ENCODE peak calls at places on chromosomes 4 and X, in six cellular contexts. One of them, this sample, is unnamed.

GRCh38 chr4:150381026-150381425 is 200.9 kb upstream of the MAB21L2 start:
- DNase-seq in esophagus muscularis mucosa: no peak
- DNase-seq in HCT116: no peak
- DNase-seq in transverse colon: no peak
- DNase-seq in breast epithelium: no peak
- DNase-seq in K562: no peak
- DNase-seq in this sample: no peak

GRCh38 chr4:127781303-127782024 is 658 bp upstream of the HSPA4L start:
- DNase-seq in esophagus muscularis mucosa: no peak
- DNase-seq in HCT116: no peak
- DNase-seq in transverse colon: peak
- DNase-seq in breast epithelium: peak
- DNase-seq in K562: no peak
- DNase-seq in this sample: no peak

GRCh38 chr4:153901220-153901619 is 112.3 kb upstream of the SFRP2 start:
- DNase-seq in esophagus muscularis mucosa: no peak
- DNase-seq in HCT116: no peak
- DNase-seq in transverse colon: no peak
- DNase-seq in breast epithelium: no peak
- DNase-seq in K562: no peak
- DNase-seq in this sample: no peak

GRCh38 chrX:103774070-103774642 is 2.5 kb upstream of the PLP1 start:
- DNase-seq in esophagus muscularis mucosa: no peak
- DNase-seq in HCT116: peak
- DNase-seq in transverse colon: no peak
- DNase-seq in breast epithelium: no peak
- DNase-seq in K562: no peak
- DNase-seq in this sample: no peak

GRCh38 chrX:137999542-137999941 is 433.6 kb downstream of the ZIC3 start:
- DNase-seq in esophagus muscularis mucosa: no peak
- DNase-seq in HCT116: no peak
- DNase-seq in transverse colon: no peak
- DNase-seq in breast epithelium: no peak
- DNase-seq in K562: no peak
- DNase-seq in this sample: no peak

GRCh38 chrX:64975491-64975890 is 759 bp downstream of the ZC4H2 start:
- DNase-seq in esophagus muscularis mucosa: no peak
- DNase-seq in HCT116: no peak
- DNase-seq in transverse colon: peak
- DNase-seq in breast epithelium: no peak
- DNase-seq in K562: no peak
- DNase-seq in this sample: peak

GRCh38 chr4:180808862-180809261 is 1434.3 kb upstream of the TENM3 start:
- DNase-seq in esophagus muscularis mucosa: no peak
- DNase-seq in HCT116: no peak
- DNase-seq in transverse colon: no peak
- DNase-seq in breast epithelium: no peak
- DNase-seq in K562: no peak
- DNase-seq in this sample: no peak

GRCh38 chrX:118974908-118975671 is 672 bp downstream of the LONRF3 start:
- DNase-seq in esophagus muscularis mucosa: peak
- DNase-seq in HCT116: no peak
- DNase-seq in transverse colon: peak
- DNase-seq in breast epithelium: no peak
- DNase-seq in K562: peak
- DNase-seq in this sample: peak

GRCh38 chrX:24993887-24994286 is 21.9 kb downstream of the ARX start:
- DNase-seq in esophagus muscularis mucosa: no peak
- DNase-seq in HCT116: no peak
- DNase-seq in transverse colon: no peak
- DNase-seq in breast epithelium: no peak
- DNase-seq in K562: no peak
- DNase-seq in this sample: no peak

GRCh38 chr4:720111-720860 is 14.7 kb downstream of the PCGF3 start:
- DNase-seq in esophagus muscularis mucosa: no peak
- DNase-seq in HCT116: no peak
- DNase-seq in transverse colon: no peak
- DNase-seq in breast epithelium: no peak
- DNase-seq in K562: no peak
- DNase-seq in this sample: no peak

GRCh38 chr4:57162499-57163019 is 52.4 kb upstream of the IGFBP7 start:
- DNase-seq in esophagus muscularis mucosa: peak
- DNase-seq in HCT116: no peak
- DNase-seq in transverse colon: no peak
- DNase-seq in breast epithelium: no peak
- DNase-seq in K562: no peak
- DNase-seq in this sample: no peak

GRCh38 chrX:2406891-2407518 is 93.8 kb downstream of the DHRSX start:
- DNase-seq in esophagus muscularis mucosa: no peak
- DNase-seq in HCT116: no peak
- DNase-seq in transverse colon: no peak
- DNase-seq in breast epithelium: no peak
- DNase-seq in K562: no peak
- DNase-seq in this sample: no peak

GRCh38 chrX:9859711-9860555 is 73.7 kb downstream of the SHROOM2 start:
- DNase-seq in esophagus muscularis mucosa: no peak
- DNase-seq in HCT116: no peak
- DNase-seq in transverse colon: no peak
- DNase-seq in breast epithelium: no peak
- DNase-seq in K562: no peak
- DNase-seq in this sample: no peak

GRCh38 chr4:65865489-65865888 is 195.2 kb upstream of the EPHA5 start:
- DNase-seq in esophagus muscularis mucosa: no peak
- DNase-seq in HCT116: no peak
- DNase-seq in transverse colon: no peak
- DNase-seq in breast epithelium: no peak
- DNase-seq in K562: no peak
- DNase-seq in this sample: no peak

GRCh38 chr4:149781150-149781549 is 34.5 kb downstream of the IQCM start:
- DNase-seq in esophagus muscularis mucosa: no peak
- DNase-seq in HCT116: peak
- DNase-seq in transverse colon: no peak
- DNase-seq in breast epithelium: no peak
- DNase-seq in K562: no peak
- DNase-seq in this sample: no peak

GRCh38 chr4:56656346-56656643 is 24.8 kb downstream of the HOPX start:
- DNase-seq in esophagus muscularis mucosa: no peak
- DNase-seq in HCT116: no peak
- DNase-seq in transverse colon: peak
- DNase-seq in breast epithelium: no peak
- DNase-seq in K562: no peak
- DNase-seq in this sample: peak

GRCh38 chrX:1387141-1387776 is 4.7 kb downstream of the SLC25A6 start:
- DNase-seq in esophagus muscularis mucosa: no peak
- DNase-seq in HCT116: no peak
- DNase-seq in transverse colon: no peak
- DNase-seq in breast epithelium: peak
- DNase-seq in K562: peak
- DNase-seq in this sample: peak
- TF ChIP-seq POLR2AphosphoS5 in esophagus muscularis mucosa: no peak
- TF ChIP-seq POLR2AphosphoS5 in HCT116: no peak
- TF ChIP-seq POLR2AphosphoS5 in transverse colon: no peak
- TF ChIP-seq POLR2AphosphoS5 in breast epithelium: no peak
- TF ChIP-seq POLR2AphosphoS5 in K562: no peak
- TF ChIP-seq POLR2AphosphoS5 in this sample: peak

DNA sequence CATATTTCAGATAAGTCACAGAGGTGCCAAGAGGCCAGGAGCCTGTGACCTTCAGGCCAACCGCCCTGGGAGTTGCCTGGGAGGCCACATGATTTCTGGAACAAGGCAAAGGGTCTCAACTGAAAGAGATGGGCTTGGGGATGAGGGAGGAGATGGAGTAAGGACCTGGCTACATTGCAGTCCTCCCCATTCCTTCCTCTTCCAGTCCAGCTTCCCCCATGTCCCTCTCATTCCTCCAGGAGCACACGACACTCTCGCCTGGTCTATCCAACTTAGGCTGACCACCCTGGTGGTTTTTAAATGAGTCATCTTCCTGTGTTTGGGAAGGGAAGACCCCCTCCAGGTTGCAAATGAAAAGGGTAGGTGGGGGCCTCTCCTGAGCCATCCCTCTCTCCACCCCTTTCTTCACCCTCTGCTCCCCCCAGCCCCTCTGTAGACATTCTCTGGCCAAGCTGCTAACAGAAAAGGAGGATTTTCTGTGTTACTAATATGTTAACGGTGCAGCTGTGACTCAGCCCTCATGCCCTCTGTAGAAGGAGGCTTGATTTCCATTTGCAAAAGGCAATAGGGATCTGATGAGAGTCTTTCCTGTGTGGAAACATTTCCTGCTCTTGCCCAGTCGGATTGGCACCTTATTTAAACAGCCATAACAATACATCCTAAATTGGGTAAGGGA is 79.2 kb downstream of the RTL5 start:
- DNase-seq in esophagus muscularis mucosa: no peak
- DNase-seq in HCT116: no peak
- DNase-seq in transverse colon: no peak
- DNase-seq in breast epithelium: no peak
- DNase-seq in K562: no peak
- DNase-seq in this sample: no peak
- H3K4me3 ChIP-seq in esophagus muscularis mucosa: no peak
- H3K4me3 ChIP-seq in HCT116: no peak
- H3K4me3 ChIP-seq in transverse colon: no peak
- H3K4me3 ChIP-seq in breast epithelium: no peak
- H3K4me3 ChIP-seq in K562: no peak
- H3K4me3 ChIP-seq in this sample: no peak

DNA sequence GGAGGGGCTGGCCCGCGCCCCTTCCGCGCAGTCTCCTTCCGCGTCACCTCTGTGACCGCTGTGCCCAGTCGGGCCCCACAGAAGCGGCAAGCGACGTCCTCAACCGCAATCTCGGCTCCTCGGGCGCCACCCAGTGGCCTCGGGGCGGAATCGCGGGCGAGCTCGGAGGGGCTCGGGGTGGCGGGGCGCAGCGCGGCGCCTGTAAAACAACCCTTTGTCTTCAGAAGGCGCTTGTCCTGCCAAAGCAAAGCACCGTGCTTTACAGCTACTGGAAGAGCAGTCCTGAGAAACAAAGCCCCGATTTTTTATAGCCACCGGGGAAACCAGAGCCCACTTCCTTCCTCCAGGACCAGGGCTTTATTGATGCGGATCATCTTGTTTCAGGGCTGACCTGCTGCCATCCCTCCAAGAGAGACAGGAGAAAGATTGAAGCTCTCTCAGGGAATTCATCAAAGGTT is 37.3 kb upstream of the CDKN2AIP start:
- DNase-seq in esophagus muscularis mucosa: peak
- DNase-seq in HCT116: no peak
- DNase-seq in transverse colon: peak
- DNase-seq in breast epithelium: peak
- DNase-seq in K562: peak
- DNase-seq in this sample: peak
- TF ChIP-seq POLR2A in esophagus muscularis mucosa: no peak
- TF ChIP-seq POLR2A in HCT116: no peak
- TF ChIP-seq POLR2A in transverse colon: peak
- TF ChIP-seq POLR2A in breast epithelium: no peak
- TF ChIP-seq POLR2A in K562: no peak
- TF ChIP-seq POLR2A in this sample: no peak

DNA sequence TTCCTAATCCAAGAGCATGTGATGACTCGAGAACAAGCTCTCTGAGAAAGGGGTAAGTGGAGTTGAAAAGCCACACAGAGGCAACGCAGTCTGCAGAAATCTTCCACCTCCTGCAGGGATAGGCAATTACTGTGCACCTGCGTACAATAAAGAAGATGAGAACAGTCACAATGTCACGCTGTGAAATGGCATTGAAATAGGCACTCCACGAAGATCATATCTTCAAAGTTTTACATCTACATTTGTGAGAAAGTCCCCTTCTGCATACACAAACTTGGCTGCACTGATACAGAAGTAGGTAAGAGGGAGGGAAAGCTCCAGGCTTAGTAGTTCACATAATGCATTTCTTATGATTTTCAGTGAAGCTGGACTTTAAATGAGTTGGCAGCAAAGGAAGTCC is 27.1 kb downstream of the DDX60L start:
- DNase-seq in esophagus muscularis mucosa: no peak
- DNase-seq in HCT116: no peak
- DNase-seq in transverse colon: no peak
- DNase-seq in breast epithelium: no peak
- DNase-seq in K562: no peak
- DNase-seq in this sample: no peak
- TF ChIP-seq POLR2AphosphoS5 in esophagus muscularis mucosa: no peak
- TF ChIP-seq POLR2AphosphoS5 in HCT116: no peak
- TF ChIP-seq POLR2AphosphoS5 in transverse colon: no peak
- TF ChIP-seq POLR2AphosphoS5 in breast epithelium: no peak
- TF ChIP-seq POLR2AphosphoS5 in K562: no peak
- TF ChIP-seq POLR2AphosphoS5 in this sample: no peak

GRCh38 chr4:2256781-2257191 is 5.1 kb downstream of the MXD4 start:
- DNase-seq in esophagus muscularis mucosa: peak
- DNase-seq in HCT116: no peak
- DNase-seq in transverse colon: peak
- DNase-seq in breast epithelium: peak
- DNase-seq in K562: peak
- DNase-seq in this sample: peak
- H3K4me3 ChIP-seq in esophagus muscularis mucosa: no peak
- H3K4me3 ChIP-seq in HCT116: no peak
- H3K4me3 ChIP-seq in transverse colon: no peak
- H3K4me3 ChIP-seq in breast epithelium: peak
- H3K4me3 ChIP-seq in K562: no peak
- H3K4me3 ChIP-seq in this sample: no peak

DNA sequence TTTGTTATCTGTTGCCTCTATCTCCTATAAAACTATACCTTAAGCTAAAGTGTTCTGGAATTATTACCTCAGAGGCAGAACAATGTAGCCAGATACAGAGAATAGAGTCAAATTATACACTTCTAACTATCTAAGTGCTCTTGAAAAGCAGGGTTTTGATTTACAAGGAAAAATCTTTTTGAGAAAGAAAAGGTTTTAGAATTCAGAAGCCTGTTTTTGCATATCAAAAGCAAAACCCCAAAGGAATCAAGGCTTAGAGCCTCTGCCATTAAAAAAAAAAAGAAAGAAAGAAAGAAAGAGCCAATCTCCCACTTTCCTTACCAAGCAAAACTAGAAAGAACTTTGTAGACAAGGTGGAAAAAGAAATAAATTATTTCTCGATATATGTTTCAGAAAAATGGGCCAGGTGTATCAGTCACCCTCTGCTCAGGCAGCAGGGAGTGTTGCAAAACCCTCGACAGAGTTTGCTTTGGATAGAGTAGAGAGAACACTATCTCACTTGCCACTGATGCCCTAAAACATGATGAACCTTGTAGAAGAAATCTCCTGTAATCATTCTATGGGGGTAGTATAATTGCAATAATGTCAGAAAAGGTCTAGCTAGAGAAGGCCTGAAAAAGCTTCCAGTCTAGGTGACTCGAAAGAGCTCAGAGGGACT is 318.3 kb downstream of the PCDH10 start:
- DNase-seq in esophagus muscularis mucosa: no peak
- DNase-seq in HCT116: no peak
- DNase-seq in transverse colon: no peak
- DNase-seq in breast epithelium: no peak
- DNase-seq in K562: no peak
- DNase-seq in this sample: no peak
- TF ChIP-seq POLR2A in esophagus muscularis mucosa: no peak
- TF ChIP-seq POLR2A in HCT116: no peak
- TF ChIP-seq POLR2A in transverse colon: no peak
- TF ChIP-seq POLR2A in breast epithelium: no peak
- TF ChIP-seq POLR2A in K562: no peak
- TF ChIP-seq POLR2A in this sample: no peak

GRCh38 chrX:124981420-124981819 is 338.3 kb upstream of the TEX13C start:
- DNase-seq in esophagus muscularis mucosa: no peak
- DNase-seq in HCT116: no peak
- DNase-seq in transverse colon: no peak
- DNase-seq in breast epithelium: no peak
- DNase-seq in K562: no peak
- DNase-seq in this sample: no peak
- TF ChIP-seq POLR2AphosphoS5 in esophagus muscularis mucosa: no peak
- TF ChIP-seq POLR2AphosphoS5 in HCT116: no peak
- TF ChIP-seq POLR2AphosphoS5 in transverse colon: no peak
- TF ChIP-seq POLR2AphosphoS5 in breast epithelium: no peak
- TF ChIP-seq POLR2AphosphoS5 in K562: no peak
- TF ChIP-seq POLR2AphosphoS5 in this sample: no peak